ENCODE peak calls at places on chromosomes 13 and 19, in six cellular contexts. P, C, F, D, J and G are unnamed samples.

GRCh38 chr19:10868872-10869547 is 2.3 kb upstream of the CARM1 start:
- DNase-seq in P (no peak), C (no peak), F (no peak), D (no peak), J (no peak), G (no peak)

GRCh38 chr13:43285891-43286602 is 262.7 kb downstream of the DNAJC15 start:
- DNase-seq in P (peak), C (peak), F (no peak), D (no peak), J (no peak), G (no peak)

GRCh38 chr19:38617764-38618589 is at the start of gene MAP4K1:
- DNase-seq in P (no peak), C (no peak), F (peak), D (no peak), J (peak), G (peak)

GRCh38 chr13:41740479-41740878 is 220.4 kb downstream of the VWA8 start:
- DNase-seq in P (no peak), C (peak), F (no peak), D (no peak), J (no peak), G (no peak)

GRCh38 chr19:39745645-39746044 is 7.8 kb upstream of the CLC start:
- DNase-seq in P (no peak), C (no peak), F (no peak), D (no peak), J (no peak), G (no peak)

GRCh38 chr19:35216833-35217707 is 11.5 kb downstream of the FAM187B start:
- DNase-seq in P (no peak), C (no peak), F (no peak), D (no peak), J (peak), G (peak)

GRCh38 chr13:41514853-41515395 is 57.6 kb downstream of the RGCC start:
- DNase-seq in P (no peak), C (no peak), F (no peak), D (no peak), J (no peak), G (no peak)

GRCh38 chr13:32056316-32056715 is 24.7 kb downstream of the FRY start:
- DNase-seq in P (no peak), C (no peak), F (no peak), D (no peak), J (no peak), G (no peak)

GRCh38 chr13:112252744-112253590 is 123.2 kb upstream of the SPACA7 start:
- DNase-seq in P (no peak), C (no peak), F (no peak), D (no peak), J (no peak), G (no peak)

GRCh38 chr13:97161832-97162231 is 60.3 kb upstream of the MBNL2 start:
- DNase-seq in P (no peak), C (no peak), F (no peak), D (no peak), J (no peak), G (no peak)

GRCh38 chr19:46428278-46429141 is at the start of gene PNMA8C:
- DNase-seq in P (peak), C (peak), F (peak), D (no peak), J (peak), G (peak)

GRCh38 chr13:73372691-73373627 is 314.2 kb downstream of the KLF5 start:
- DNase-seq in P (no peak), C (no peak), F (no peak), D (no peak), J (no peak), G (no peak)

GRCh38 chr13:67369895-67370660 is 139.9 kb upstream of the PCDH9 start:
- DNase-seq in P (peak), C (peak), F (no peak), D (no peak), J (no peak), G (no peak)

GRCh38 chr19:12954150-12954962 is 2.7 kb downstream of the GADD45GIP1 start:
- DNase-seq in P (no peak), C (no peak), F (no peak), D (no peak), J (no peak), G (no peak)

GRCh38 chr19:54937926-54938325 is 9.4 kb downstream of the NLRP7 start:
- DNase-seq in P (no peak), C (no peak), F (peak), D (no peak), J (no peak), G (peak)

GRCh38 chr13:114248011-114248410 is 13.3 kb downstream of the CDC16 start:
- DNase-seq in P (peak), C (peak), F (no peak), D (no peak), J (no peak), G (no peak)

GRCh38 chr19:39448271-39448670 is 2.9 kb downstream of the SUPT5H start:
- DNase-seq in P (no peak), C (peak), F (no peak), D (no peak), J (no peak), G (peak)

GRCh38 chr19:12833418-12833746 is 997 bp downstream of the RTBDN start:
- DNase-seq in P (no peak), C (no peak), F (no peak), D (no peak), J (no peak), G (no peak)

GRCh38 chr13:97175041-97175440 is 47.1 kb upstream of the MBNL2 start:
- DNase-seq in P (no peak), C (no peak), F (no peak), D (no peak), J (no peak), G (no peak)

GRCh38 chr19:16274466-16274865 is 50.2 kb upstream of the KLF2 start:
- DNase-seq in P (no peak), C (no peak), F (no peak), D (no peak), J (no peak), G (no peak)

GRCh38 chr13:73900591-73900990 is 233.6 kb downstream of the KLF12 start:
- DNase-seq in P (no peak), C (peak), F (no peak), D (no peak), J (no peak), G (no peak)

GRCh38 chr19:38032151-38032550 is 125.1 kb downstream of the SIPA1L3 start:
- DNase-seq in P (peak), C (peak), F (no peak), D (no peak), J (no peak), G (no peak)

GRCh38 chr13:48457578-48458242 is 44.8 kb upstream of the LPAR6 start:
- DNase-seq in P (no peak), C (no peak), F (no peak), D (no peak), J (no peak), G (no peak)

GRCh38 chr13:46554971-46555370 is 2.0 kb downstream of the LRCH1 start:
- DNase-seq in P (no peak), C (peak), F (no peak), D (no peak), J (no peak), G (no peak)

GRCh38 chr13:106337096-106337495 is 198.4 kb downstream of the EFNB2 start:
- DNase-seq in P (no peak), C (peak), F (no peak), D (no peak), J (no peak), G (no peak)

GRCh38 chr13:42215578-42216421 is 56.2 kb upstream of the AKAP11 start:
- DNase-seq in P (peak), C (peak), F (peak), D (peak), J (peak), G (peak)

GRCh38 chr19:38478273-38478971 is 44.9 kb downstream of the RYR1 start:
- DNase-seq in P (no peak), C (no peak), F (no peak), D (no peak), J (peak), G (no peak)

GRCh38 chr13:27406178-27406939 is 18.1 kb upstream of the GTF3A start:
- DNase-seq in P (peak), C (peak), F (peak), D (no peak), J (no peak), G (no peak)

GRCh38 chr13:107447591-107447990 is 767.7 kb downstream of the LIG4 start:
- DNase-seq in P (no peak), C (no peak), F (no peak), D (no peak), J (no peak), G (no peak)

GRCh38 chr13:107456431-107456830 is 758.9 kb downstream of the LIG4 start:
- DNase-seq in P (no peak), C (no peak), F (no peak), D (no peak), J (no peak), G (no peak)

GRCh38 chr13:107450426-107450825 is 764.9 kb downstream of the LIG4 start:
- DNase-seq in P (no peak), C (peak), F (no peak), D (no peak), J (no peak), G (no peak)

GRCh38 chr13:107452833-107453232 is 762.5 kb downstream of the LIG4 start:
- DNase-seq in P (no peak), C (no peak), F (no peak), D (no peak), J (no peak), G (no peak)

GRCh38 chr13:107450931-107451330 is 764.4 kb downstream of the LIG4 start:
- DNase-seq in P (peak), C (peak), F (no peak), D (no peak), J (no peak), G (no peak)
- TF ChIP-seq CTCF in P (no peak), C (no peak), F (no peak), D (no peak), J (no peak), G (no peak)

GRCh38 chr13:39419068-39419467 is 183.9 kb downstream of the LHFPL6 start:
- DNase-seq in P (no peak), C (no peak), F (no peak), D (no peak), J (no peak), G (no peak)

GRCh38 chr13:39415403-39415802 is 187.6 kb downstream of the LHFPL6 start:
- DNase-seq in P (peak), C (peak), F (no peak), D (no peak), J (peak), G (no peak)

GRCh38 chr13:39417643-39418042 is 185.3 kb downstream of the LHFPL6 start:
- DNase-seq in P (peak), C (peak), F (no peak), D (no peak), J (peak), G (no peak)

GRCh38 chr13:39418424-39418823 is 184.6 kb downstream of the LHFPL6 start:
- DNase-seq in P (no peak), C (no peak), F (no peak), D (no peak), J (no peak), G (no peak)

GRCh38 chr13:39417131-39417530 is 185.9 kb downstream of the LHFPL6 start:
- DNase-seq in P (peak), C (no peak), F (no peak), D (no peak), J (peak), G (no peak)
- TF ChIP-seq CTCF in P (peak), C (peak), F (peak), D (no peak), J (peak), G (no peak)

GRCh38 chr19:51440846-51441409 is 17.3 kb downstream of the SIGLEC8 start:
- DNase-seq in P (no peak), C (no peak), F (no peak), D (no peak), J (no peak), G (no peak)

GRCh38 chr19:51433092-51433491 is 15.7 kb upstream of the SIGLEC10 start:
- DNase-seq in P (no peak), C (no peak), F (no peak), D (no peak), J (no peak), G (no peak)

GRCh38 chr19:51441410-51442390 is 16.6 kb downstream of the SIGLEC8 start:
- DNase-seq in P (no peak), C (no peak), F (peak), D (no peak), J (no peak), G (peak)

GRCh38 chr19:51440052-51440451 is 18.2 kb downstream of the SIGLEC8 start:
- DNase-seq in P (no peak), C (no peak), F (no peak), D (no peak), J (no peak), G (no peak)

GRCh38 chr19:51439021-51439465 is 19.2 kb downstream of the SIGLEC8 start:
- DNase-seq in P (no peak), C (no peak), F (peak), D (no peak), J (peak), G (no peak)
- TF ChIP-seq CTCF in P (peak), C (peak), F (peak), D (no peak), J (no peak), G (peak)

GRCh38 chr13:34589581-34589980 is 352.5 kb upstream of the NBEA start:
- DNase-seq in P (no peak), C (no peak), F (no peak), D (no peak), J (no peak), G (no peak)

GRCh38 chr13:34591163-34591562 is 350.9 kb upstream of the NBEA start:
- DNase-seq in P (no peak), C (no peak), F (no peak), D (no peak), J (no peak), G (no peak)

GRCh38 chr13:34587586-34587985 is 354.5 kb upstream of the NBEA start:
- DNase-seq in P (no peak), C (no peak), F (no peak), D (no peak), J (no peak), G (no peak)

GRCh38 chr13:34591801-34592454 is 350.1 kb upstream of the NBEA start:
- DNase-seq in P (no peak), C (peak), F (no peak), D (no peak), J (no peak), G (no peak)

GRCh38 chr13:34588362-34588761 is 353.7 kb upstream of the NBEA start:
- DNase-seq in P (no peak), C (no peak), F (no peak), D (no peak), J (no peak), G (no peak)
- TF ChIP-seq CTCF in P (no peak), C (no peak), F (no peak), D (no peak), J (no peak), G (no peak)

GRCh38 chr13:80273717-80274116 is 67.2 kb downstream of the SPRY2 start:
- DNase-seq in P (no peak), C (no peak), F (no peak), D (no peak), J (no peak), G (no peak)

GRCh38 chr13:80278706-80279105 is 62.2 kb downstream of the SPRY2 start:
- DNase-seq in P (no peak), C (no peak), F (no peak), D (no peak), J (no peak), G (no peak)

GRCh38 chr13:80274643-80275042 is 66.3 kb downstream of the SPRY2 start:
- DNase-seq in P (no peak), C (no peak), F (no peak), D (no peak), J (no peak), G (no peak)

DNA sequence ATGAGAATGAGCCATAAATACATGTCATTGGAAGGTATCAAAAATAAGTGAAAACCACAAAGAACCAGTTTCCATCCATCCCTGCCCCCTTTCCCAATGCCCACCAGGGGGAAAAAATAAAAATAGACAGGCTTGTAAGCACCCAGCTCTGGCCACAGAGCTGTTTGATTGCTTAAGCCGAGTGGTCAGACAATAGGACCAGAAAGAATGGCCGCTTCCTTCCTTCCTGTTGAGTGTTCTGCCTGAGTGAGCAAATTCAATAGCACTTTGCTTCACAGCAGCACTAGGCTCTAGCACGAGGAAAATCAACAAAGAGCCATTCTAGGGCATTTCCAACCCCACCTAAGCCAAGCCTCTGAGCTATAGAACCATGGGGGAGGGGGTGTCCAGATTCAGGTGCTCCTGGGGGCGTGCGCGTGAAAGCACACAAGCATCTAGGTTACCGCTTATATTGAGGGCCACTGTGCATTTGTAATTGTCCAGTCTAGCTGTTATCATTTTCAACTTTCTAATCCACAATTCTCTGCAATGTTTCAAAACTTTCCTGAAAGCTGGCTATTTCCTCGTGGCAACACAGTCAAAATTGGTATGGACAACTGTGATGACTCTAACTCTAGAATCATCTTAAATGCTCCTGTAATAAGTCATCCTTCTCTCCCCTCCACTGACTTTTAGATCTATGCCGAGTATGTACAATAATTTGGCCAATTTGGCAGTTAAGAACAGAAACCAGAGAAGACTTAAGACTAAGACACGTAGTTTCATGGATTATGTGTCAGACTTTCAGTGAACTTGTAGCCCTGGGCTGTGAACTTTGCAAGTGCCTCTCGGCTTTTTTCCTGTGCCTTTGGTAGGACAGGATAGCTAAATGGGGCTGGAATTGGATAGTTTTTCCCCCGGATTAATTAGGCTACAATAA is 64.3 kb downstream of the SPRY2 start:
- DNase-seq in P (peak), C (peak), F (no peak), D (no peak), J (peak), G (no peak)
- TF ChIP-seq CTCF in P (no peak), C (no peak), F (no peak), D (no peak), J (no peak), G (no peak)